ENCODE peak calls at places on chromosomes 2 and 18, in ten cellular contexts. P, C, N, I, X, F, L, O, R and E are unnamed samples.

GRCh38 chr2:232438951-232439757 is 16.8 kb upstream of the ALPI start:
- DNase-seq in P (peak; percentile 44), C (no peak), N (peak; percentile 28), I (no peak), X (no peak), F (peak; percentile 74), L (no peak), O (no peak), R (peak; percentile 27), E (no peak)

GRCh38 chr2:161729-162128 is 102.1 kb downstream of the SH3YL1 start:
- DNase-seq in P (no peak), C (no peak), N (no peak), I (no peak), X (no peak), F (no peak), L (no peak), O (no peak), R (no peak), E (no peak)

GRCh38 chr2:226440119-226440917 is 359.3 kb downstream of the IRS1 start:
- DNase-seq in P (no peak), C (no peak), N (no peak), I (no peak), X (peak; percentile 69), F (no peak), L (peak; percentile 82), O (no peak), R (peak; percentile 91), E (no peak)

GRCh38 chr2:74414913-74415761 is 6.3 kb downstream of the C2orf81 start:
- DNase-seq in P (peak; percentile 59), C (peak; percentile 66), N (no peak), I (peak; percentile 64), X (peak; percentile 26), F (peak; percentile 56), L (peak; percentile 34), O (peak; percentile 67), R (peak; percentile 16), E (peak; percentile 69)

GRCh38 chr2:12321886-12322285 is 394.9 kb upstream of the TRIB2 start:
- DNase-seq in P (no peak), C (no peak), N (no peak), I (no peak), X (peak; percentile 77), F (no peak), L (peak; percentile 61), O (no peak), R (peak; percentile 52), E (no peak)

GRCh38 chr2:47169784-47170183 is 14.7 kb upstream of the STPG4 start:
- DNase-seq in P (no peak), C (no peak), N (no peak), I (no peak), X (no peak), F (no peak), L (no peak), O (no peak), R (no peak), E (no peak)

GRCh38 chr18:7954229-7954628 is 387.1 kb downstream of the PTPRM start:
- DNase-seq in P (no peak), C (no peak), N (no peak), I (no peak), X (peak; percentile 60), F (no peak), L (no peak), O (no peak), R (peak; percentile 47), E (no peak)

GRCh38 chr2:115603285-115603684 is 1160.8 kb downstream of the DPP10 start:
- DNase-seq in P (no peak), C (no peak), N (no peak), I (no peak), X (no peak), F (no peak), L (no peak), O (no peak), R (no peak), E (no peak)

GRCh38 chr2:239961662-239962220 is 63.4 kb downstream of the NDUFA10 start:
- DNase-seq in P (peak; percentile 2), C (no peak), N (no peak), I (no peak), X (no peak), F (no peak), L (no peak), O (no peak), R (no peak), E (no peak)

GRCh38 chr2:69644506-69644979 is 1.0 kb upstream of the AAK1 start:
- DNase-seq in P (no peak), C (no peak), N (no peak), I (no peak), X (no peak), F (no peak), L (no peak), O (peak; percentile 33), R (no peak), E (no peak)

GRCh38 chr2:118849226-118850170 is 2.0 kb upstream of the EN1 start:
- DNase-seq in P (no peak), C (no peak), N (no peak), I (no peak), X (no peak), F (no peak), L (no peak), O (peak; percentile 31), R (no peak), E (peak; percentile 31)

GRCh38 chr18:50161806-50162205 is 33.1 kb downstream of the MYO5B start:
- DNase-seq in P (no peak), C (no peak), N (no peak), I (no peak), X (peak; percentile 34), F (peak; percentile 68), L (no peak), O (no peak), R (no peak), E (no peak)

GRCh38 chr2:80340022-80340421 is 35.5 kb upstream of the LRRTM1 start:
- DNase-seq in P (no peak), C (no peak), N (no peak), I (no peak), X (no peak), F (no peak), L (no peak), O (no peak), R (no peak), E (no peak)

GRCh38 chr2:219353129-219353528 is 20.6 kb upstream of the RESP18 start:
- DNase-seq in P (no peak), C (no peak), N (no peak), I (no peak), X (no peak), F (no peak), L (no peak), O (no peak), R (no peak), E (no peak)

GRCh38 chr18:50819027-50819726 is 639 bp downstream of the MRO start:
- DNase-seq in P (peak; percentile 81), C (no peak), N (no peak), I (peak; percentile 19), X (peak; percentile 39), F (peak; percentile 65), L (peak; percentile 17), O (no peak), R (peak; percentile 18), E (no peak)

GRCh38 chr2:25257032-25257455 is 84.7 kb downstream of the DNMT3A start:
- DNase-seq in P (peak; percentile 33), C (no peak), N (no peak), I (peak; percentile 64), X (peak; percentile 79), F (no peak), L (peak; percentile 47), O (no peak), R (peak; percentile 19), E (no peak)

GRCh38 chr2:30422437-30422805 is 24.6 kb upstream of the LCLAT1 start:
- DNase-seq in P (no peak), C (no peak), N (no peak), I (no peak), X (peak; percentile 49), F (peak; percentile 39), L (peak; percentile 86), O (peak; percentile 52), R (no peak), E (peak; percentile 47)

GRCh38 chr2:88950010-88950409 is 258.5 kb downstream of the RPIA start:
- DNase-seq in P (no peak), C (no peak), N (no peak), I (no peak), X (no peak), F (no peak), L (no peak), O (no peak), R (no peak), E (no peak)
- TF ChIP-seq CTCF in P (no peak), C (no peak), N (no peak), I (peak; percentile 17), X (peak; percentile 30), F (no peak), L (peak; percentile 36), O (no peak), R (no peak), E (no peak)

GRCh38 chr2:10911291-10912075 is at the start of gene KCNF1:
- DNase-seq in P (peak; percentile 31), C (no peak), N (no peak), I (no peak), X (peak; percentile 63), F (peak; percentile 35), L (peak; percentile 47), O (no peak), R (peak; percentile 60), E (no peak)
- TF ChIP-seq CTCF in P (no peak), C (no peak), N (no peak), I (peak; percentile 30), X (peak; percentile 25), F (peak; percentile 26), L (peak; percentile 42), O (no peak), R (peak; percentile 24), E (no peak)

DNA sequence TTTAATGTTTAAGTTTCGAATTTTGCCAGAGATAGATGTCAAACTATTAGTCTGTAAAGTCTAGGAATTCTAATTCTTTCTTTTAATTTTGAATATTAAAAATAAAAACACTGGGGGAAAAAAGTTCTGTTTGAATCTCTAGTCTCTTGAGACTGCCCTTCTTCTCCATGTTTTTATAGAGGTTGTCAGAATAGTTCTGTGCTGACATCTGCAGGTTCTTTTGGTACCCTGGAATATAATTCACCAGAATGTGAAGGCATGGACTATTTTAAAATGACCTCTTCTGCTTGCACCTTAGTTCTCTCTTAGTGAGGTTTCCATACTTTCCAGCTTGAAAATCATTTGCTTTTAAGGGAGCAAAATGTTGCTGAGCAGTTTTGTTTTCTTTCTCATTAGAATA is 121.0 kb upstream of the MSTN start:
- DNase-seq in P (no peak), C (no peak), N (no peak), I (no peak), X (no peak), F (no peak), L (no peak), O (no peak), R (no peak), E (no peak)
- TF ChIP-seq CTCF in P (no peak), C (no peak), N (no peak), I (peak; percentile 15), X (no peak), F (no peak), L (no peak), O (no peak), R (no peak), E (no peak)

GRCh38 chr2:139916822-139917221 is 1136.6 kb upstream of the NXPH2 start:
- DNase-seq in P (no peak), C (no peak), N (no peak), I (no peak), X (no peak), F (no peak), L (no peak), O (no peak), R (no peak), E (no peak)
- TF ChIP-seq CTCF in P (no peak), C (no peak), N (no peak), I (no peak), X (no peak), F (no peak), L (no peak), O (no peak), R (no peak), E (no peak)